ENCODE peak calls at places on chromosomes 2 and 18, in four cellular contexts. One of them, this sample, is unnamed.

GRCh38 chr2:185567196-185567595 is 171.4 kb upstream of the FSIP2 start:
- DNase-seq in lower lobe of right lung: no peak
- DNase-seq in neural progenitor cell: no peak
- DNase-seq in heart right ventricle: no peak
- DNase-seq in this sample: no peak

GRCh38 chr18:57951110-57951796 is 92.8 kb upstream of the NEDD4L start:
- DNase-seq in lower lobe of right lung: no peak
- DNase-seq in neural progenitor cell: no peak
- DNase-seq in heart right ventricle: no peak
- DNase-seq in this sample: no peak

GRCh38 chr18:23274638-23275482 is 139.6 kb downstream of the CABLES1 start:
- DNase-seq in lower lobe of right lung: no peak
- DNase-seq in neural progenitor cell: no peak
- DNase-seq in heart right ventricle: no peak
- DNase-seq in this sample: no peak

GRCh38 chr18:55234366-55235093 is 275.3 kb upstream of the CCDC68 start:
- DNase-seq in lower lobe of right lung: peak
- DNase-seq in neural progenitor cell: peak
- DNase-seq in heart right ventricle: peak
- DNase-seq in this sample: peak

GRCh38 chr2:29747786-29748470 is 173.5 kb downstream of the ALK start:
- DNase-seq in lower lobe of right lung: no peak
- DNase-seq in neural progenitor cell: peak
- DNase-seq in heart right ventricle: no peak
- DNase-seq in this sample: no peak

GRCh38 chr2:191545361-191545760 is 132.6 kb upstream of the NABP1 start:
- DNase-seq in lower lobe of right lung: no peak
- DNase-seq in neural progenitor cell: no peak
- DNase-seq in heart right ventricle: no peak
- DNase-seq in this sample: no peak

GRCh38 chr2:113181491-113182051 is 7.8 kb downstream of the PSD4 start:
- DNase-seq in lower lobe of right lung: no peak
- DNase-seq in neural progenitor cell: no peak
- DNase-seq in heart right ventricle: no peak
- DNase-seq in this sample: no peak

GRCh38 chr2:232420463-232421188 is 14.0 kb downstream of the ALPG start:
- DNase-seq in lower lobe of right lung: peak
- DNase-seq in neural progenitor cell: peak
- DNase-seq in heart right ventricle: no peak
- DNase-seq in this sample: no peak

GRCh38 chr2:102131564-102131963 is 11.0 kb upstream of the IL1R1 start:
- DNase-seq in lower lobe of right lung: no peak
- DNase-seq in neural progenitor cell: no peak
- DNase-seq in heart right ventricle: no peak
- DNase-seq in this sample: no peak

GRCh38 chr2:176128172-176129012 is 1.1 kb upstream of the HOXD8 start:
- DNase-seq in lower lobe of right lung: no peak
- DNase-seq in neural progenitor cell: peak
- DNase-seq in heart right ventricle: no peak
- DNase-seq in this sample: no peak

GRCh38 chr2:71226965-71227560 is at the start of gene PAIP2B:
- DNase-seq in lower lobe of right lung: peak
- DNase-seq in neural progenitor cell: peak
- DNase-seq in heart right ventricle: peak
- DNase-seq in this sample: peak

GRCh38 chr2:164456599-164456998 is 164.7 kb downstream of the GRB14 start:
- DNase-seq in lower lobe of right lung: no peak
- DNase-seq in neural progenitor cell: no peak
- DNase-seq in heart right ventricle: no peak
- DNase-seq in this sample: peak

GRCh38 chr2:203346624-203347023 is 18.4 kb downstream of the ABI2 start:
- DNase-seq in lower lobe of right lung: no peak
- DNase-seq in neural progenitor cell: no peak
- DNase-seq in heart right ventricle: no peak
- DNase-seq in this sample: no peak

GRCh38 chr2:58606799-58607198 is 365.7 kb upstream of the FANCL start:
- DNase-seq in lower lobe of right lung: no peak
- DNase-seq in neural progenitor cell: no peak
- DNase-seq in heart right ventricle: no peak
- DNase-seq in this sample: no peak

GRCh38 chr18:32674491-32674890 is 98.3 kb downstream of the KLHL14 start:
- DNase-seq in lower lobe of right lung: no peak
- DNase-seq in neural progenitor cell: peak
- DNase-seq in heart right ventricle: no peak
- DNase-seq in this sample: no peak

GRCh38 chr2:148979919-148980277 is 58.6 kb upstream of the LYPD6B start:
- DNase-seq in lower lobe of right lung: no peak
- DNase-seq in neural progenitor cell: peak
- DNase-seq in heart right ventricle: no peak
- DNase-seq in this sample: no peak

GRCh38 chr2:231138699-231139098 is 13.9 kb upstream of the HTR2B start:
- DNase-seq in lower lobe of right lung: no peak
- DNase-seq in neural progenitor cell: no peak
- DNase-seq in heart right ventricle: no peak
- DNase-seq in this sample: no peak

GRCh38 chr18:35005963-35006577 is 35.1 kb upstream of the MAPRE2 start:
- DNase-seq in lower lobe of right lung: no peak
- DNase-seq in neural progenitor cell: peak
- DNase-seq in heart right ventricle: no peak
- DNase-seq in this sample: peak

DNA sequence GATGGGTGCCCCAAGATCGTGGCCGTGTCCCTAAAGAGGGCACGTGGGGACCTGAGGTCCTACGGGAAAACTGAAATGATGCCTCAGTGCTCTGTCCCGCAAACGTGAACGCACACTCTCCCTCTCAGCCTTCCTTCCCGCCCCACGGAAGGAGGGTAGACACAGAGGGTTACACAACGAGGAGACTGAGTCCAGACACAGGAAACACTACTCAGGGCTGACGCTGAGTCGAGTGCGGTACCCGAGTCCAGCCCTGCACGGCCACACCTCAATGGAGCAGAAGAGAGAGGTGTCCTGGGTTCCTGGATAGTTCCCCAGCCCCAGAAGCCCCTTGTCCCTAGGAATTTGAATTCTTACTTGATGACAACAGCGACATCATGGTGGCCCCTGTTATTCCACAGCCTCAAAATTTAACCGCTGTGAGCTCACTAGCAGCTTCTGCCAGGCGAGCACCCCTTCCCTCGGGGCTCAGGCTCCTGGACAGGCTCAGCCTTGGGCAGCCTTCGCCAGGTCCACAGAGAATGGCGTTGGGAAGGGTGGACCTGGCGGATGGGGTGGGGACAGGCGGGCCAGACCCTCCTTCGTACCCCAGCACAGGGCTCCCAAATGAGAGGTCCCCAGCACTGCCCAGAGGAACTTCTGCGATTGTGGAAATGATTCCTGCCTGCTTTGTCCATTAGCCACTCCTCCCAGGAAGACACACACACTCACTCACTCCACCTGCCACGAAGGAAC is 980 bp upstream of the RNPEPL1 start:
- DNase-seq in lower lobe of right lung: peak
- DNase-seq in neural progenitor cell: no peak
- DNase-seq in heart right ventricle: peak
- DNase-seq in this sample: no peak
- H3K27ac ChIP-seq in lower lobe of right lung: peak
- H3K27ac ChIP-seq in neural progenitor cell: no peak
- H3K27ac ChIP-seq in heart right ventricle: peak
- H3K27ac ChIP-seq in this sample: peak

DNA sequence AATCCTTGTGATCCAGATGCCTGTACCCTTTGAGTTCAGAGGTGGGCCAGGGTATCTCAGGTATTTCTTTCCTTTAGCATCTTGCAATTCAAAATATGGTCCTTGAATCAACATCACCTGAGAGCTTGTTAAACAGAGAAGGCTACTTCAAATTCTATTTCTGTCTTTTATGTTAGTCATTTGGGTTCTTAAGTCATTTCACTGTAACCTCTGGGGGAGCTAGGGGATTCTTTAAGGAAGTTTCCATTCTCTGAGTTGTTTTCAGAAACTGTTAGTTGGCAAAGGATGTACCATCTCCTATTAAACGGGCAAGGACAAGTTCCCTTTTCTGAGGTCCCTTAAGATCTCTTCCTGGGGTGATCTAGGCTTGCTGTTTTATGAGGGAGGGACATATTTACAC is 16.6 kb downstream of the CFLAR start:
- DNase-seq in lower lobe of right lung: no peak
- DNase-seq in neural progenitor cell: no peak
- DNase-seq in heart right ventricle: no peak
- DNase-seq in this sample: no peak
- H3K27ac ChIP-seq in lower lobe of right lung: peak
- H3K27ac ChIP-seq in neural progenitor cell: no peak
- H3K27ac ChIP-seq in heart right ventricle: peak
- H3K27ac ChIP-seq in this sample: peak

GRCh38 chr2:46770622-46771021 is 145.0 kb downstream of the MCFD2 start:
- DNase-seq in lower lobe of right lung: no peak
- DNase-seq in neural progenitor cell: no peak
- DNase-seq in heart right ventricle: no peak
- DNase-seq in this sample: no peak
- H3K27ac ChIP-seq in lower lobe of right lung: no peak
- H3K27ac ChIP-seq in neural progenitor cell: no peak
- H3K27ac ChIP-seq in heart right ventricle: no peak
- H3K27ac ChIP-seq in this sample: no peak

GRCh38 chr2:173164361-173164760 is 88.7 kb downstream of the MAP3K20 start:
- DNase-seq in lower lobe of right lung: no peak
- DNase-seq in neural progenitor cell: no peak
- DNase-seq in heart right ventricle: no peak
- DNase-seq in this sample: no peak
- H3K27ac ChIP-seq in lower lobe of right lung: no peak
- H3K27ac ChIP-seq in neural progenitor cell: no peak
- H3K27ac ChIP-seq in heart right ventricle: no peak
- H3K27ac ChIP-seq in this sample: no peak

GRCh38 chr2:28327963-28328922 is 64.4 kb upstream of the FOSL2 start:
- DNase-seq in lower lobe of right lung: no peak
- DNase-seq in neural progenitor cell: no peak
- DNase-seq in heart right ventricle: no peak
- DNase-seq in this sample: no peak
- H3K27ac ChIP-seq in lower lobe of right lung: no peak
- H3K27ac ChIP-seq in neural progenitor cell: no peak
- H3K27ac ChIP-seq in heart right ventricle: no peak
- H3K27ac ChIP-seq in this sample: no peak

GRCh38 chr2:41911033-41911432 is 136.8 kb upstream of the PKDCC start:
- DNase-seq in lower lobe of right lung: no peak
- DNase-seq in neural progenitor cell: no peak
- DNase-seq in heart right ventricle: no peak
- DNase-seq in this sample: no peak

GRCh38 chr2:41910126-41910525 is 137.7 kb upstream of the PKDCC start:
- DNase-seq in lower lobe of right lung: no peak
- DNase-seq in neural progenitor cell: peak
- DNase-seq in heart right ventricle: no peak
- DNase-seq in this sample: no peak

GRCh38 chr2:41908349-41908748 is 139.5 kb upstream of the PKDCC start:
- DNase-seq in lower lobe of right lung: no peak
- DNase-seq in neural progenitor cell: no peak
- DNase-seq in heart right ventricle: no peak
- DNase-seq in this sample: no peak

GRCh38 chr2:41907716-41908328 is 140.0 kb upstream of the PKDCC start:
- DNase-seq in lower lobe of right lung: no peak
- DNase-seq in neural progenitor cell: no peak
- DNase-seq in heart right ventricle: no peak
- DNase-seq in this sample: no peak

GRCh38 chr2:41909584-41909983 is 138.2 kb upstream of the PKDCC start:
- DNase-seq in lower lobe of right lung: no peak
- DNase-seq in neural progenitor cell: peak
- DNase-seq in heart right ventricle: no peak
- DNase-seq in this sample: no peak
- H3K27ac ChIP-seq in lower lobe of right lung: no peak
- H3K27ac ChIP-seq in neural progenitor cell: no peak
- H3K27ac ChIP-seq in heart right ventricle: no peak
- H3K27ac ChIP-seq in this sample: no peak

GRCh38 chr2:8525236-8525581 is 156.6 kb upstream of the ID2 start:
- DNase-seq in lower lobe of right lung: no peak
- DNase-seq in neural progenitor cell: no peak
- DNase-seq in heart right ventricle: no peak
- DNase-seq in this sample: no peak

GRCh38 chr2:8527031-8527430 is 154.8 kb upstream of the ID2 start:
- DNase-seq in lower lobe of right lung: no peak
- DNase-seq in neural progenitor cell: no peak
- DNase-seq in heart right ventricle: no peak
- DNase-seq in this sample: no peak

GRCh38 chr2:8526403-8526696 is 155.5 kb upstream of the ID2 start:
- DNase-seq in lower lobe of right lung: no peak
- DNase-seq in neural progenitor cell: no peak
- DNase-seq in heart right ventricle: no peak
- DNase-seq in this sample: no peak

GRCh38 chr2:8524823-8525222 is 157.0 kb upstream of the ID2 start:
- DNase-seq in lower lobe of right lung: no peak
- DNase-seq in neural progenitor cell: no peak
- DNase-seq in heart right ventricle: no peak
- DNase-seq in this sample: no peak

GRCh38 chr2:8525582-8526402 is 156.1 kb upstream of the ID2 start:
- DNase-seq in lower lobe of right lung: peak
- DNase-seq in neural progenitor cell: peak
- DNase-seq in heart right ventricle: peak
- DNase-seq in this sample: peak
- H3K27ac ChIP-seq in lower lobe of right lung: peak
- H3K27ac ChIP-seq in neural progenitor cell: no peak
- H3K27ac ChIP-seq in heart right ventricle: no peak
- H3K27ac ChIP-seq in this sample: no peak